ENCODE peak calls at places on chromosomes 3 and 15, in seven cellular contexts. One of them, this sample, is unnamed.

GRCh38 chr15:60006203-60006782 is 2.2 kb downstream of the FOXB1 start:
- DNase-seq in hypothalamus: peak; percentile 49
- DNase-seq in HTR-8/SVneo: no peak
- DNase-seq in bronchial epithelial cell: peak; percentile 20
- DNase-seq in fibroblast of lung: peak; percentile 36
- DNase-seq in G401: no peak
- DNase-seq in CD4-positive, CD25-positive, alpha-beta regulatory T cell: peak; percentile 38
- DNase-seq in this sample: peak; percentile 37

GRCh38 chr3:30294241-30294667 is 312.1 kb upstream of the TGFBR2 start:
- DNase-seq in hypothalamus: no peak
- DNase-seq in HTR-8/SVneo: no peak
- DNase-seq in bronchial epithelial cell: no peak
- DNase-seq in fibroblast of lung: no peak
- DNase-seq in G401: no peak
- DNase-seq in CD4-positive, CD25-positive, alpha-beta regulatory T cell: no peak
- DNase-seq in this sample: no peak

GRCh38 chr3:146496246-146496645 is 26.9 kb upstream of the PLSCR2 start:
- DNase-seq in hypothalamus: no peak
- DNase-seq in HTR-8/SVneo: no peak
- DNase-seq in bronchial epithelial cell: no peak
- DNase-seq in fibroblast of lung: no peak
- DNase-seq in G401: no peak
- DNase-seq in CD4-positive, CD25-positive, alpha-beta regulatory T cell: no peak
- DNase-seq in this sample: no peak

GRCh38 chr3:159751754-159752153 is 236.9 kb upstream of the IL12A start:
- DNase-seq in hypothalamus: no peak
- DNase-seq in HTR-8/SVneo: no peak
- DNase-seq in bronchial epithelial cell: peak; percentile 24
- DNase-seq in fibroblast of lung: no peak
- DNase-seq in G401: no peak
- DNase-seq in CD4-positive, CD25-positive, alpha-beta regulatory T cell: no peak
- DNase-seq in this sample: no peak

GRCh38 chr3:58577269-58577821 is at the start of gene FAM107A:
- DNase-seq in hypothalamus: peak; percentile 52
- DNase-seq in HTR-8/SVneo: no peak
- DNase-seq in bronchial epithelial cell: peak; percentile 47
- DNase-seq in fibroblast of lung: peak; percentile 62
- DNase-seq in G401: peak; percentile 57
- DNase-seq in CD4-positive, CD25-positive, alpha-beta regulatory T cell: no peak
- DNase-seq in this sample: no peak

GRCh38 chr15:33737687-33738606 is 230.3 kb upstream of the CHRM5 start:
- DNase-seq in hypothalamus: no peak
- DNase-seq in HTR-8/SVneo: peak; percentile 52
- DNase-seq in bronchial epithelial cell: peak; percentile 37
- DNase-seq in fibroblast of lung: peak; percentile 28
- DNase-seq in G401: peak; percentile 19
- DNase-seq in CD4-positive, CD25-positive, alpha-beta regulatory T cell: no peak
- DNase-seq in this sample: peak; percentile 6

GRCh38 chr3:150255416-150255815 is 152.7 kb upstream of the TSC22D2 start:
- DNase-seq in hypothalamus: peak; percentile 75
- DNase-seq in HTR-8/SVneo: no peak
- DNase-seq in bronchial epithelial cell: peak; percentile 75
- DNase-seq in fibroblast of lung: no peak
- DNase-seq in G401: peak; percentile 37
- DNase-seq in CD4-positive, CD25-positive, alpha-beta regulatory T cell: no peak
- DNase-seq in this sample: no peak

GRCh38 chr3:86793786-86794185 is 197.2 kb downstream of the VGLL3 start:
- DNase-seq in hypothalamus: no peak
- DNase-seq in HTR-8/SVneo: peak; percentile 72
- DNase-seq in bronchial epithelial cell: peak; percentile 93
- DNase-seq in fibroblast of lung: peak; percentile 98
- DNase-seq in G401: no peak
- DNase-seq in CD4-positive, CD25-positive, alpha-beta regulatory T cell: no peak
- DNase-seq in this sample: no peak

GRCh38 chr15:100987143-100987542 is 68.0 kb downstream of the LRRK1 start:
- DNase-seq in hypothalamus: no peak
- DNase-seq in HTR-8/SVneo: no peak
- DNase-seq in bronchial epithelial cell: no peak
- DNase-seq in fibroblast of lung: peak; percentile 16
- DNase-seq in G401: no peak
- DNase-seq in CD4-positive, CD25-positive, alpha-beta regulatory T cell: no peak
- DNase-seq in this sample: no peak

This sample was measured in naive thymus-derived CD4-positive, alpha-beta T cell.